ENCODE peak calls at places on chromosomes 13 and 19, in four cellular contexts. B is IMR-90, L is H1, Z is neuronal stem cell. T is an unnamed sample.

GRCh38 chr13:34857561-34857960 is 84.5 kb upstream of the NBEA start:
- DNase-seq in B (no peak), L (no peak), Z (no peak), T (no peak)

GRCh38 chr19:55600336-55601028 is 394 bp downstream of the ZNF524 start:
- DNase-seq in B (peak), L (no peak), Z (peak), T (no peak)

GRCh38 chr13:113936166-113936565 is 37.7 kb downstream of the C13orf46 start:
- DNase-seq in B (no peak), L (no peak), Z (no peak), T (no peak)

GRCh38 chr19:56837492-56837891 is 3.0 kb downstream of the PEG3 start:
- DNase-seq in B (no peak), L (no peak), Z (no peak), T (no peak)

GRCh38 chr13:33197551-33197971 is 88.0 kb downstream of the STARD13 start:
- DNase-seq in B (no peak), L (no peak), Z (no peak), T (no peak)

GRCh38 chr13:79196366-79196765 is 209.7 kb downstream of the RBM26 start:
- DNase-seq in B (no peak), L (no peak), Z (no peak), T (no peak)

GRCh38 chr13:30510811-30511371 is 45.2 kb upstream of the HMGB1 start:
- DNase-seq in B (peak), L (no peak), Z (no peak), T (no peak)

GRCh38 chr19:5547881-5548280 is 19.9 kb downstream of the TINCR start:
- DNase-seq in B (peak), L (no peak), Z (no peak), T (peak)

GRCh38 chr13:30466841-30467252 is 1.1 kb upstream of the HMGB1 start:
- DNase-seq in B (peak), L (no peak), Z (no peak), T (peak)

GRCh38 chr19:53511933-53512374 is 26.0 kb upstream of the ZNF331 start:
- DNase-seq in B (peak), L (peak), Z (peak), T (peak)

GRCh38 chr19:17329061-17329767 is 5.4 kb downstream of the ANO8 start:
- DNase-seq in B (no peak), L (no peak), Z (no peak), T (no peak)

GRCh38 chr13:90477194-90477593 is 870.3 kb upstream of the MIR17HG start:
- DNase-seq in B (no peak), L (no peak), Z (no peak), T (no peak)

GRCh38 chr13:110379905-110380341 is 72.8 kb downstream of the COL4A2 start:
- DNase-seq in B (peak), L (no peak), Z (no peak), T (peak)

GRCh38 chr13:28498481-28499115 is 3.7 kb upstream of the FLT1 start:
- DNase-seq in B (no peak), L (no peak), Z (no peak), T (no peak)

GRCh38 chr13:22082437-22083100 is 411.7 kb downstream of the FGF9 start:
- DNase-seq in B (no peak), L (no peak), Z (no peak), T (no peak)

GRCh38 chr13:40077396-40078027 is 422.1 kb downstream of the COG6 start:
- DNase-seq in B (no peak), L (no peak), Z (no peak), T (no peak)

GRCh38 chr13:93534181-93534700 is 307.6 kb downstream of the GPC6 start:
- DNase-seq in B (no peak), L (no peak), Z (no peak), T (peak)

GRCh38 chr19:57348136-57348535 is 2.9 kb upstream of the ZNF304 start:
- DNase-seq in B (peak), L (no peak), Z (no peak), T (peak)

GRCh38 chr13:19742651-19743050 is 40.1 kb downstream of the PSPC1 start:
- DNase-seq in B (no peak), L (no peak), Z (no peak), T (no peak)

GRCh38 chr13:24931450-24932217 is 164.3 kb upstream of the PABPC3 start:
- DNase-seq in B (no peak), L (no peak), Z (peak), T (no peak)

GRCh38 chr19:19490247-19490968 is 24.9 kb downstream of the TSSK6 start:
- DNase-seq in B (peak), L (peak), Z (peak), T (peak)

GRCh38 chr13:63944896-63945295 is 2529.2 kb upstream of the PCDH20 start:
- DNase-seq in B (no peak), L (no peak), Z (no peak), T (no peak)

GRCh38 chr13:75371223-75371622 is 110.7 kb downstream of the TBC1D4 start:
- DNase-seq in B (no peak), L (no peak), Z (no peak), T (no peak)

GRCh38 chr13:75373988-75374387 is 108.0 kb downstream of the TBC1D4 start:
- DNase-seq in B (no peak), L (no peak), Z (no peak), T (no peak)

GRCh38 chr13:75375329-75375728 is 106.6 kb downstream of the TBC1D4 start:
- DNase-seq in B (no peak), L (no peak), Z (no peak), T (no peak)

GRCh38 chr13:75372517-75372916 is 109.5 kb downstream of the TBC1D4 start:
- DNase-seq in B (peak), L (no peak), Z (peak), T (peak)

GRCh38 chr13:75372923-75373841 is 108.8 kb downstream of the TBC1D4 start:
- DNase-seq in B (no peak), L (no peak), Z (no peak), T (no peak)
- H3K4me2 ChIP-seq in B (no peak), L (no peak), Z (no peak), T (no peak)

DNA sequence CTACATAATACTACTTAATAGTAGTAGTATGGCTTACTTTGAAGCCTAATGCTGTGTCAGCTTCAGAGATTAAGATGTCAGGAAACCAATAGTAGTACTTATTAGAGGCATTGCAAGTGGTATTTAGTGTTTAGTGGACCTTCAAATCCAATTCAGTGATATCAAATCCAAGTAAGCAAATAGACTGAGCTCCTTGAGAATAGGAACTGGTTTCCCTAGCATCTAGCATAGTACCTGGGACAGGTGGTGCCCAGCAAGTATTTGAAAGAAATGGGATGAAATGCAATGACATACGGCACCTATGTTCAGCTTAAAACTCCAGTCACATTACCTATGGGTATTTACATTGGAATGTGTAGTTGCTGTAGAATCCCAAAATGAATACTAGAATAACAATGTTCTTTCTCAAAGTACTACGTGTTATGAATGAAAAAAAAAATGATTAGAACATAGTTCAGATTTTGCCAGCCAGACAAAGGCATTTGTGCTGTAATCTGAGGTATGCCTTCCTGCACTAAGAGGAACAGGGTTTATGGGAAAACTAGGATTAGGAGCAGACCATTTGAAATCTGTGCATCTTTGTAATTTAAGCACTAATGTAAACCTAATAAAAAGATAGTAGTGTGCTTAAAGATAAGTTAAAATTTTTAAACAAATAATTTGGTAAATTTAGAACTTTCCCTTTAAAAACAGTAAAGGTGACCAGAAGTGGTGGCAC is 17.1 kb downstream of the LSM14A start:
- DNase-seq in B (no peak), L (no peak), Z (no peak), T (no peak)
- H3K4ac ChIP-seq in B (no peak), L (no peak), Z (no peak), T (no peak)

GRCh38 chr19:41936416-41936850 is 8.2 kb upstream of the ERFL start:
- DNase-seq in B (no peak), L (no peak), Z (no peak), T (no peak)

GRCh38 chr19:41936961-41937360 is 8.7 kb upstream of the ERFL start:
- DNase-seq in B (no peak), L (no peak), Z (no peak), T (no peak)

GRCh38 chr19:41939861-41940442 is 11.7 kb upstream of the ERFL start:
- DNase-seq in B (no peak), L (no peak), Z (no peak), T (no peak)

GRCh38 chr19:41937525-41937924 is 9.3 kb upstream of the ERFL start:
- DNase-seq in B (no peak), L (no peak), Z (no peak), T (no peak)

DNA sequence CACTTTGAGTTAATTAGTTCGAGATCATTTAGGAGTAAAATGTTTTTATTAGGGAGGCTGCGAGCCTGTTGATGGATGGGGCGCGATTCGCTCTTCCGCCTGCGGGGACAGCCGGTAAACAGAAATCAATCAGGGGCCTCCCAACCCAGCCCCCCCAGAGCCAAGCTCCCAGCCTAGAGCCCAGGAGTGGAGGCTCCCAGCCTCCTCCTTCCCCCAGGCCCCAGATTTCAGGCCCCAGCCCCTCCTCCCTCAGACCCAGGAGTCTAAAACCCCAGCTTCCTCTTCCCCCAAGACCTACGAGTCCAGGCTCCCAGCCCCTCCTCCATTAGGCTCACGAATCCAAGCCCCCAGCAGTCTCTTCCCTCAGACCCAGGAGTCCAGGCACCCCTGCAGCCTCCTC is 9.7 kb upstream of the ERFL start:
- DNase-seq in B (no peak), L (no peak), Z (no peak), T (no peak)
- H3K4me2 ChIP-seq in B (no peak), L (no peak), Z (no peak), T (no peak)

GRCh38 chr19:6745965-6746364 is 6.5 kb downstream of the TRIP10 start:
- DNase-seq in B (no peak), L (no peak), Z (no peak), T (no peak)

GRCh38 chr19:6740589-6741348 is 1.3 kb downstream of the TRIP10 start:
- DNase-seq in B (peak), L (no peak), Z (peak), T (peak)

GRCh38 chr19:6743071-6743470 is 3.6 kb downstream of the TRIP10 start:
- DNase-seq in B (no peak), L (no peak), Z (no peak), T (no peak)

GRCh38 chr19:6744381-6745288 is 5.2 kb downstream of the TRIP10 start:
- DNase-seq in B (peak), L (no peak), Z (no peak), T (peak)

DNA sequence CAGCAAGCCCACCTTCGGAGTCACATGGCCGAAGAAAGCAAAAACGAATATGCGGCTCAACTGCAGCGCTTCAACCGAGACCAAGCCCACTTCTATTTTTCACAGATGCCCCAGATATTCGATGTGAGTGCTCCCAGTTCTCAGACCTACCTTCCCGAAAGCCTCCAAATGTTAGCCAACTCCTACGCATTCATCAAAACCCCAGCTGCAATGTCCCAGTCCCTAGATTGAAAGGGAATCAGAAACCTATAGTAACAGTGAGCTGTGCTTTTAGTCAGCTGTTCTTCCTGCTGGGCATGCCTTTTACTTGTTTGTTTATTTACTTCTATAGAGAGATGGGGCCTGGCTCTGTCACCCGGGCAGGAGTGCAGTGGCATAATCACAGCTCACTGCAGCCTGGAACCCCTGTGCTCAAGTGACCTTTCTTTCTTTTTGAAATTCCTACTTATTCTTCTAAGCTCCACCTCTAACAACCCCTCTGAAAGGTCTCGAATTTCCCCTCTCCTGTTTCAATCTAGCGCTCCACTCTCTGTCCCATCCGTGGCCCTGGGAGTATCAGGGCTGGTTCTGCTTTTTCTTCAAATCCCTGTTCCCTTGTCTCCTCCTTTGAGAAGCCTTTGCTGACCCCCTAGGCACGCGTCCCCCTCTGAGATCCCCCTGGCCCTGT is 4.4 kb downstream of the TRIP10 start:
- DNase-seq in B (peak), L (no peak), Z (peak), T (peak)
- H3K4ac ChIP-seq in B (peak), L (no peak), Z (no peak), T (no peak)

GRCh38 chr19:14150041-14150769 is 13.8 kb upstream of the ASF1B start:
- DNase-seq in B (no peak), L (no peak), Z (no peak), T (no peak)

GRCh38 chr19:14149011-14149410 is 12.6 kb upstream of the ASF1B start:
- DNase-seq in B (no peak), L (no peak), Z (no peak), T (no peak)

GRCh38 chr19:14147797-14148605 is 11.6 kb upstream of the ASF1B start:
- DNase-seq in B (peak), L (no peak), Z (no peak), T (peak)

GRCh38 chr19:14150770-14151661 is 14.6 kb upstream of the ASF1B start:
- DNase-seq in B (no peak), L (no peak), Z (no peak), T (no peak)

GRCh38 chr19:14149509-14149994 is 13.2 kb upstream of the ASF1B start:
- DNase-seq in B (no peak), L (no peak), Z (no peak), T (no peak)
- H3K4me2 ChIP-seq in B (no peak), L (no peak), Z (no peak), T (no peak)

GRCh38 chr19:3762130-3762473 is 380 bp upstream of the MRPL54 start:
- DNase-seq in B (no peak), L (no peak), Z (no peak), T (no peak)
- H3K4ac ChIP-seq in B (no peak), L (no peak), Z (no peak), T (no peak)

GRCh38 chr13:99655351-99656091 is 154.2 kb downstream of the TM9SF2 start:
- DNase-seq in B (peak), L (no peak), Z (no peak), T (peak)
- H3K4me2 ChIP-seq in B (no peak), L (no peak), Z (no peak), T (peak)

GRCh38 chr19:32063601-32064000 is 281.8 kb upstream of the ZNF507 start:
- DNase-seq in B (no peak), L (no peak), Z (no peak), T (no peak)
- H3K4ac ChIP-seq in B (no peak), L (no peak), Z (no peak), T (no peak)

GRCh38 chr13:45500492-45501174 is 35.9 kb downstream of the COG3 start:
- DNase-seq in B (peak), L (no peak), Z (no peak), T (peak)
- H3K4me2 ChIP-seq in B (peak), L (no peak), Z (no peak), T (peak)

T was measured in mesenchymal stem cell.